ENCODE peak calls at places on chromosomes 5 and 9, in five cellular contexts. M is transverse colon, Z is lower leg skin, E is dorsolateral prefrontal cortex, A is uterus. Q is an unnamed sample.
A peak's percentile ranks its signal among the peaks of the same experiment; 100 is the strongest.

GRCh38 chr9:7844283-7844682 is 44.7 kb upstream of the DMAC1 start:
- DNase-seq in A (no peak), Z (no peak), E (no peak), M (no peak), Q (no peak)

GRCh38 chr5:57450991-57451876 is 31.4 kb downstream of the ACTBL2 start:
- DNase-seq in E (no peak), A (no peak), M (no peak), Z (no peak), Q (no peak)

GRCh38 chr5:53418844-53419243 is 61.6 kb upstream of the FST start:
- DNase-seq in Z (no peak), E (no peak), M (no peak), A (no peak), Q (no peak)

GRCh38 chr9:122845116-122845515 is 16.7 kb upstream of the PDCL start:
- DNase-seq in A (no peak), M (no peak), Z (no peak), E (no peak), Q (no peak)

GRCh38 chr5:64615895-64616294 is 74.4 kb upstream of the SHISAL2B start:
- DNase-seq in M (no peak), E (no peak), A (no peak), Z (no peak), Q (no peak)

GRCh38 chr5:147935032-147935431 is 28.7 kb upstream of the C5orf46 start:
- DNase-seq in Z (no peak), A (no peak), M (no peak), E (no peak), Q (peak; percentile 46)

GRCh38 chr5:63228154-63228553 is 649.5 kb downstream of the LRRC70 start:
- DNase-seq in A (no peak), E (no peak), Z (no peak), M (no peak), Q (no peak)

GRCh38 chr5:163571755-163572154 is 66.3 kb downstream of the MAT2B start:
- DNase-seq in M (no peak), Z (no peak), E (no peak), A (no peak), Q (no peak)

GRCh38 chr5:65722575-65723424 is 795 bp downstream of the NLN start:
- DNase-seq in A (peak; percentile 22), Z (no peak), E (peak; percentile 52), M (no peak), Q (peak; percentile 57)

GRCh38 chr5:179368016-179368805 is 22.9 kb upstream of the ADAMTS2 start:
- DNase-seq in M (no peak), Z (no peak), E (no peak), A (no peak), Q (no peak)

DNA sequence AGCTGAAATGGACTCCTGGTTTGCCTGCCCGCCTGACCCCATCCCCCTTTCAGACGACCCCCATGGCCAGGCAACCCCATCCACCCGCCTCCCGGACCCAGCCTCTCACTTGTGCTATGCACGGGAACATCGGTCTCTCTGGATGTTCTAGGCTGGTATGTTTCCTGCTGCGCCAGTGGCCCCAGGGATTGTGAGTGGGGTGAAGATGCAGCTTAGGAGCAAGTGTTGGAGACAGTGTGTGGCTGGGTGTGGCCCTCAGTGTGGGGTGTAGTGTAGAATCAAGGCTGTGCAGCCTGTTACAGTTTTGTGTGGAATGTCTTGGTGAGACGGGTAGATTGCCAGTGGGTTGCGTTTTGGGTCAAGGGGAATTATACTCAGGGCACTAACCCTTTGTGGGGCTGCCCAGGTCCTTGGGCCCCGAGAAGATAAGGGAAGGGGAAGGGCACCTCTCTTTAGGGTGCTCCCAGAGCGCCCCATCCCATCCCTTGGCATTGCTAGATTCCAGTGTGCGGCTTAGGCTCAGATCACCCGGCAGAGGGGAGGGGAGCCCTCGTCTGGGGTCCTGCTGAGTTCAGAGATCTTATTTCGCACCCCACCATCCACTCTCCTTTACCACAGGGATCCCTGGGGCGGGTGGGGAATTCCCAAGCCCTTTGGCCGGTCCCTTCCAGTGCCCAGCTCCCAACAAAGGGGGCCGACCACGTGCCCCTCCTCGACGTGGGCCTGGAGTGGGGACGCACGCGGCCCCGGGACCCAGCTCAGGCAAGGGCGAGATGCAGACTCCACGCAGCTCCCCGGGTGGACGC is 4.6 kb downstream of the IER5L start:
- DNase-seq in E (no peak), M (no peak), Z (no peak), A (peak; percentile 35), Q (no peak)
- H3K4me3 ChIP-seq in E (peak overlapping the region; percentile 93), M (no peak overlapping the region), Z (peak overlapping the region; percentile 55), A (peak overlapping the region; percentile 66), Q (peak overlapping the region; percentile 70)

GRCh38 chr9:37311938-37312730 is 110.4 kb upstream of the GRHPR start:
- DNase-seq in A (no peak), Z (no peak), M (no peak), E (no peak), Q (no peak)

DNA sequence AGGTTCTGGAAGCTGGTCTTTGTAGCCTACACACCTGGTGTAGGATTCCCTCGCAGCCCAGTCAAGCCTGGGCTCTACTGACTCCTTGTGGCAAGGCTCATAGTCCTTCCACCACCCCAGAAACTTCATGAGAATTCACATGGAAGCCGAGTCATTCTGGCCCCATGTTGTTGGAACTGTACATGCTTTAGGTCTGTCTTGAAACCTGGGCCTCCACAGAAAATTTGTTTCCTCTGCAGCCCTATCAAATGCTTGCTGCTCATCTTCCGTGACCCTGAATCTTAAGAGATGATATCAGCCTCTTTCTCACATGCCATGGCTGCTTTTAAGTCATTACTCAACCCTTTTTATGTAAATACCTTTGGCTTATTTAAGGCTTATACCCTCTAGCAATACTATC is 113.4 kb upstream of the GRHPR start:
- DNase-seq in E (no peak), Z (no peak), M (peak; percentile 23), A (no peak), Q (no peak)
- TF ChIP-seq CTCF in E (no peak), Z (no peak), M (no peak), A (no peak), Q (peak; percentile 37)

GRCh38 chr5:1667648-1668140 is 131.9 kb downstream of the MRPL36 start:
- DNase-seq in M (no peak), A (no peak), Z (peak; percentile 80), E (no peak), Q (no peak)
- H3K4me3 ChIP-seq in M (no peak overlapping the region), A (peak overlapping the region; percentile 20), Z (no peak overlapping the region), E (peak overlapping the region; percentile 62), Q (no peak overlapping the region)

GRCh38 chr5:150175536-150175935 is 9.0 kb downstream of the CDX1 start:
- DNase-seq in E (no peak), A (no peak), M (no peak), Z (no peak), Q (no peak)
- TF ChIP-seq CTCF in E (no peak), A (peak; percentile 36), M (peak; percentile 38), Z (no peak), Q (peak; percentile 29)

GRCh38 chr9:124267271-124267807 is 9.6 kb downstream of the NEK6 start:
- DNase-seq in M (peak; percentile 73), Z (peak; percentile 91), A (no peak), E (peak; percentile 56), Q (no peak)
- H3K4me3 ChIP-seq in M (no peak overlapping the region), Z (no peak overlapping the region), A (no peak overlapping the region), E (no peak overlapping the region), Q (no peak overlapping the region)

GRCh38 chr5:173785866-173786265 is 102.3 kb upstream of the CPEB4 start:
- DNase-seq in A (no peak), Z (no peak), E (no peak), M (no peak), Q (no peak)

GRCh38 chr5:173790177-173790719 is 97.9 kb upstream of the CPEB4 start:
- DNase-seq in A (no peak), E (no peak), Z (peak; percentile 42), M (peak; percentile 53), Q (no peak)

GRCh38 chr5:173789031-173789920 is 98.9 kb upstream of the CPEB4 start:
- DNase-seq in Z (peak; percentile 76), E (no peak), A (no peak), M (no peak), Q (no peak)

GRCh38 chr5:173785421-173785820 is 102.7 kb upstream of the CPEB4 start:
- DNase-seq in E (no peak), A (no peak), Z (no peak), M (no peak), Q (no peak)

DNA sequence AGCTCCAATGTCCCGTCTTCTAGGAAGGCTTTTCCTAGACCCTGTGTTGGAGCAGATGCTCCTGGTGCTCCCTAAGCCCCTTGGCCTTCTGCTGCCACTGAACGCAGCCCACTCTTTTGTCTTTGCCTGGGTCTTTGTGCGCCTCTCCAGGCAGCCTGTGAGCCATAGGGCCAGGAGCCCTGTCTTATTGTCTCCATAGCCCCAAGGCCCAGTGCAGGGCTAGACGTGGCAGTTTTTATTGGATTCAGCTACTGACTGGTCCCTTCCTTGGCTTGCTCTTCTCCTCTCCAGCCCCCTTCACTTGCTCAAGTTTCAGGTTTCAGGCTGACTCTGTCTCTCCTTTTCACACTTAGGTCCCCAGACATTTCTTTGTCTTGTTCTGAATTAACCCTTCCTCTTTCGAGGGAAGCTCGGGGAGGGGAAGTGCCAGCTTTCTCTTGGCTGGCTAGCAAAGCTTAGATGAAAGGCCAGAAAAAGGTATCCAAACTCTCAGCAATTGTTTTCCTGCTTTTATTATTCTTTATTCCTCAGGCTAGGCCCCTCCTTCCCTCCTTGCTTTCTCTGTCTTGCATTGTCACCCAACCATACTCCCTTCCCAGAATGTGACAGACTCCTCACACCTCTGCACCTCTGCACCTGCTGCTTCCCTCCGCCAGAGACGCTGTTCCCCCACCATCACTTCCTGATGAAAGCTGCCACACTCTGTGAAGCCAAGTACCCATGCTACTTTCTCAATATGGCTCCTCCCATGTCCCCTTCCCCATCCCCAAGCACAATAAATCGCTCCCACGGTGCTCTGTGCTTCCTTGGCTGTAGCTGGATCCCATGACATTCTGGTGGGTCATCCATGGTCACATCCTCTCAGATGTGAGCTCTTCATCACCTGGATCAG is 101.6 kb upstream of the CPEB4 start:
- DNase-seq in M (no peak), E (no peak), Z (no peak), A (no peak), Q (no peak)
- TF ChIP-seq CTCF in M (no peak), E (no peak), Z (no peak), A (no peak), Q (no peak)

GRCh38 chr5:157047898-157048297 is 11.0 kb downstream of the HAVCR1 start:
- DNase-seq in M (no peak), A (no peak), Z (no peak), E (no peak), Q (no peak)

GRCh38 chr5:157051604-157052245 is 7.2 kb downstream of the HAVCR1 start:
- DNase-seq in E (no peak), M (no peak), Z (no peak), A (no peak), Q (no peak)

GRCh38 chr5:157046041-157046440 is 12.9 kb downstream of the HAVCR1 start:
- DNase-seq in Z (no peak), A (no peak), M (peak; percentile 46), E (no peak), Q (no peak)

GRCh38 chr5:157049605-157050004 is 9.3 kb downstream of the HAVCR1 start:
- DNase-seq in M (no peak), E (no peak), Z (no peak), A (no peak), Q (no peak)

DNA sequence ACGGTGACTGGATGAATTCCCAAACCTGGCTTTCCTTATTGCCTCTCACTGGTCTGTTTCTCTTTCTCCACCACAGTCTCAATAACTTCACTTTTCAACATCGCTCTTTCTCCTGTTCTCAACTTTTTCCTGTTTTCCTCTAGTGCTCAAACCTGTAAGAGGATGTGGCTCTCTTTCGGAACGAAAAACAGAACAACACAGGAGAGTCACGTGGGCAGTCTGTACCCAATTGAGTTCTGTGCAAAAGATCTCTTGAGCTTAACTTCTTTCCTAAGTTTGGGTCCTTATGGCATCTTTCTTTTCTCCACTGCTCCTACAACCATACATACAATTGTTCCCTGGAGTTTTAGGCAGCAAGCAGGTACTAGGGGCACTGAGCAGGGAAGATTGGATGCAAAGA is 8.9 kb downstream of the HAVCR1 start:
- DNase-seq in E (no peak), Z (no peak), A (no peak), M (no peak), Q (no peak)
- H3K4me3 ChIP-seq in E (no peak overlapping the region), Z (no peak overlapping the region), A (no peak overlapping the region), M (no peak overlapping the region), Q (no peak overlapping the region)

Q was measured in LNCaP clone FGC.